ENCODE peak calls at places on chromosome 7, in seven cellular contexts. One of them, this sample, is unnamed.

GRCh38 chr7:85972504-85973141 is 671.1 kb upstream of the GRM3 start:
- DNase-seq in BE2C: peak; percentile 11
- DNase-seq in AG04450: no peak
- DNase-seq in AG10803: no peak
- DNase-seq in transverse colon: no peak
- DNase-seq in kidney epithelial cell: no peak
- DNase-seq in left ventricle myocardium inferior: no peak
- DNase-seq in this sample: no peak

GRCh38 chr7:94908204-94909022 is 1.0 kb downstream of the PPP1R9A start:
- DNase-seq in left ventricle myocardium inferior: peak; percentile 19
- DNase-seq in BE2C: no peak
- DNase-seq in transverse colon: peak; percentile 29
- DNase-seq in AG10803: peak; percentile 4
- DNase-seq in kidney epithelial cell: no peak
- DNase-seq in AG04450: no peak
- DNase-seq in this sample: no peak

GRCh38 chr7:139230484-139230773 is 608 bp upstream of the UBN2 start:
- DNase-seq in AG10803: no peak
- DNase-seq in kidney epithelial cell: no peak
- DNase-seq in BE2C: no peak
- DNase-seq in left ventricle myocardium inferior: no peak
- DNase-seq in transverse colon: no peak
- DNase-seq in AG04450: no peak
- DNase-seq in this sample: no peak

GRCh38 chr7:151745090-151745638 is 131.8 kb downstream of the PRKAG2 start:
- DNase-seq in BE2C: no peak
- DNase-seq in AG04450: no peak
- DNase-seq in AG10803: peak; percentile 54
- DNase-seq in left ventricle myocardium inferior: peak; percentile 73
- DNase-seq in transverse colon: peak; percentile 86
- DNase-seq in kidney epithelial cell: peak; percentile 75
- DNase-seq in this sample: peak; percentile 90

GRCh38 chr7:95441042-95441823 is 6.4 kb upstream of the PON2 start:
- DNase-seq in AG10803: no peak
- DNase-seq in AG04450: no peak
- DNase-seq in kidney epithelial cell: peak; percentile 94
- DNase-seq in transverse colon: no peak
- DNase-seq in left ventricle myocardium inferior: no peak
- DNase-seq in BE2C: no peak
- DNase-seq in this sample: peak; percentile 97

GRCh38 chr7:53350241-53350640 is 314.8 kb downstream of the POM121L12 start:
- DNase-seq in transverse colon: peak; percentile 27
- DNase-seq in AG10803: no peak
- DNase-seq in BE2C: peak; percentile 76
- DNase-seq in left ventricle myocardium inferior: no peak
- DNase-seq in kidney epithelial cell: no peak
- DNase-seq in AG04450: no peak
- DNase-seq in this sample: no peak

GRCh38 chr7:76191783-76192240 is 9.9 kb upstream of the SRRM3 start:
- DNase-seq in transverse colon: no peak
- DNase-seq in BE2C: peak; percentile 72
- DNase-seq in AG10803: peak; percentile 16
- DNase-seq in left ventricle myocardium inferior: no peak
- DNase-seq in kidney epithelial cell: no peak
- DNase-seq in AG04450: no peak
- DNase-seq in this sample: no peak

GRCh38 chr7:84218681-84219080 is 24.1 kb upstream of the SEMA3A start:
- DNase-seq in AG04450: no peak
- DNase-seq in AG10803: peak; percentile 25
- DNase-seq in transverse colon: no peak
- DNase-seq in kidney epithelial cell: no peak
- DNase-seq in left ventricle myocardium inferior: no peak
- DNase-seq in BE2C: no peak
- DNase-seq in this sample: no peak

GRCh38 chr7:30831227-30831626 is 60.0 kb downstream of the MINDY4 start:
- DNase-seq in kidney epithelial cell: no peak
- DNase-seq in left ventricle myocardium inferior: no peak
- DNase-seq in transverse colon: no peak
- DNase-seq in AG04450: no peak
- DNase-seq in BE2C: no peak
- DNase-seq in AG10803: no peak
- DNase-seq in this sample: no peak

GRCh38 chr7:75870557-75870956 is 8.3 kb upstream of the RHBDD2 start:
- DNase-seq in AG10803: no peak
- DNase-seq in BE2C: no peak
- DNase-seq in AG04450: no peak
- DNase-seq in transverse colon: no peak
- DNase-seq in kidney epithelial cell: no peak
- DNase-seq in left ventricle myocardium inferior: no peak
- DNase-seq in this sample: no peak

GRCh38 chr7:128119036-128119435 is 87.8 kb upstream of the LRRC4 start:
- DNase-seq in BE2C: no peak
- DNase-seq in AG04450: no peak
- DNase-seq in left ventricle myocardium inferior: no peak
- DNase-seq in kidney epithelial cell: no peak
- DNase-seq in AG10803: no peak
- DNase-seq in transverse colon: no peak
- DNase-seq in this sample: no peak

GRCh38 chr7:150322833-150323681 is at the start of the genes ACTR3C and LRRC61:
- DNase-seq in left ventricle myocardium inferior: peak; percentile 46
- DNase-seq in BE2C: peak; percentile 82
- DNase-seq in kidney epithelial cell: no peak
- DNase-seq in AG04450: no peak
- DNase-seq in AG10803: no peak
- DNase-seq in transverse colon: peak; percentile 77
- DNase-seq in this sample: no peak

GRCh38 chr7:73812996-73813395 is 17.8 kb upstream of the CLDN4 start:
- DNase-seq in AG10803: no peak
- DNase-seq in kidney epithelial cell: no peak
- DNase-seq in BE2C: no peak
- DNase-seq in AG04450: no peak
- DNase-seq in transverse colon: no peak
- DNase-seq in left ventricle myocardium inferior: no peak
- DNase-seq in this sample: no peak

GRCh38 chr7:93228302-93228701 is 2.0 kb upstream of the HEPACAM2 start:
- DNase-seq in AG10803: peak; percentile 66
- DNase-seq in kidney epithelial cell: no peak
- DNase-seq in BE2C: peak; percentile 12
- DNase-seq in transverse colon: no peak
- DNase-seq in left ventricle myocardium inferior: no peak
- DNase-seq in AG04450: peak; percentile 23
- DNase-seq in this sample: no peak

GRCh38 chr7:134071355-134072331 is 55.5 kb upstream of the LRGUK start:
- DNase-seq in transverse colon: no peak
- DNase-seq in left ventricle myocardium inferior: no peak
- DNase-seq in AG04450: no peak
- DNase-seq in AG10803: no peak
- DNase-seq in kidney epithelial cell: no peak
- DNase-seq in BE2C: no peak
- DNase-seq in this sample: no peak

GRCh38 chr7:39949980-39950472 is at the start of gene CDK13:
- DNase-seq in AG04450: no peak
- DNase-seq in left ventricle myocardium inferior: peak; percentile 76
- DNase-seq in transverse colon: peak; percentile 83
- DNase-seq in BE2C: peak; percentile 85
- DNase-seq in AG10803: peak; percentile 74
- DNase-seq in kidney epithelial cell: peak; percentile 39
- DNase-seq in this sample: no peak

GRCh38 chr7:24756989-24757798 is at the start of gene GSDME:
- DNase-seq in transverse colon: peak; percentile 38
- DNase-seq in AG04450: peak; percentile 26
- DNase-seq in BE2C: peak; percentile 54
- DNase-seq in AG10803: peak; percentile 74
- DNase-seq in kidney epithelial cell: no peak
- DNase-seq in left ventricle myocardium inferior: peak; percentile 68
- DNase-seq in this sample: no peak

GRCh38 chr7:26705567-26705966 is 158.8 kb downstream of the SKAP2 start:
- DNase-seq in transverse colon: no peak
- DNase-seq in left ventricle myocardium inferior: no peak
- DNase-seq in AG04450: peak; percentile 88
- DNase-seq in BE2C: no peak
- DNase-seq in AG10803: peak; percentile 96
- DNase-seq in kidney epithelial cell: peak; percentile 56
- DNase-seq in this sample: peak; percentile 61

GRCh38 chr7:2701832-2702593 is 14.0 kb downstream of the AMZ1 start:
- DNase-seq in BE2C: no peak
- DNase-seq in left ventricle myocardium inferior: peak; percentile 39
- DNase-seq in transverse colon: no peak
- DNase-seq in kidney epithelial cell: no peak
- DNase-seq in AG04450: no peak
- DNase-seq in AG10803: peak; percentile 74
- DNase-seq in this sample: no peak

GRCh38 chr7:117005449-117005848 is 52.1 kb downstream of the ST7 start:
- DNase-seq in AG04450: no peak
- DNase-seq in kidney epithelial cell: no peak
- DNase-seq in BE2C: no peak
- DNase-seq in left ventricle myocardium inferior: no peak
- DNase-seq in AG10803: peak; percentile 43
- DNase-seq in transverse colon: no peak
- DNase-seq in this sample: no peak

GRCh38 chr7:134364619-134365037 is 47.9 kb upstream of the SLC35B4 start:
- DNase-seq in AG04450: no peak
- DNase-seq in left ventricle myocardium inferior: no peak
- DNase-seq in AG10803: peak; percentile 65
- DNase-seq in transverse colon: no peak
- DNase-seq in BE2C: no peak
- DNase-seq in kidney epithelial cell: peak; percentile 41
- DNase-seq in this sample: peak; percentile 78

GRCh38 chr7:142131439-142131838 is 19.9 kb downstream of the MGAM2 start:
- DNase-seq in transverse colon: no peak
- DNase-seq in left ventricle myocardium inferior: no peak
- DNase-seq in AG04450: no peak
- DNase-seq in kidney epithelial cell: no peak
- DNase-seq in AG10803: no peak
- DNase-seq in BE2C: no peak
- DNase-seq in this sample: no peak

GRCh38 chr7:22822486-22823141 is at the start of gene TOMM7:
- DNase-seq in AG04450: peak; percentile 94
- DNase-seq in kidney epithelial cell: peak; percentile 88
- DNase-seq in BE2C: peak; percentile 93
- DNase-seq in AG10803: peak; percentile 98
- DNase-seq in left ventricle myocardium inferior: peak; percentile 90
- DNase-seq in transverse colon: peak; percentile 92
- DNase-seq in this sample: peak; percentile 63
- TF ChIP-seq CTCF in AG04450: no peak
- TF ChIP-seq CTCF in kidney epithelial cell: no peak
- TF ChIP-seq CTCF in BE2C: peak; percentile 29
- TF ChIP-seq CTCF in AG10803: peak; percentile 17
- TF ChIP-seq CTCF in left ventricle myocardium inferior: peak; percentile 60
- TF ChIP-seq CTCF in transverse colon: peak; percentile 59
- TF ChIP-seq CTCF in this sample: peak; percentile 20

DNA sequence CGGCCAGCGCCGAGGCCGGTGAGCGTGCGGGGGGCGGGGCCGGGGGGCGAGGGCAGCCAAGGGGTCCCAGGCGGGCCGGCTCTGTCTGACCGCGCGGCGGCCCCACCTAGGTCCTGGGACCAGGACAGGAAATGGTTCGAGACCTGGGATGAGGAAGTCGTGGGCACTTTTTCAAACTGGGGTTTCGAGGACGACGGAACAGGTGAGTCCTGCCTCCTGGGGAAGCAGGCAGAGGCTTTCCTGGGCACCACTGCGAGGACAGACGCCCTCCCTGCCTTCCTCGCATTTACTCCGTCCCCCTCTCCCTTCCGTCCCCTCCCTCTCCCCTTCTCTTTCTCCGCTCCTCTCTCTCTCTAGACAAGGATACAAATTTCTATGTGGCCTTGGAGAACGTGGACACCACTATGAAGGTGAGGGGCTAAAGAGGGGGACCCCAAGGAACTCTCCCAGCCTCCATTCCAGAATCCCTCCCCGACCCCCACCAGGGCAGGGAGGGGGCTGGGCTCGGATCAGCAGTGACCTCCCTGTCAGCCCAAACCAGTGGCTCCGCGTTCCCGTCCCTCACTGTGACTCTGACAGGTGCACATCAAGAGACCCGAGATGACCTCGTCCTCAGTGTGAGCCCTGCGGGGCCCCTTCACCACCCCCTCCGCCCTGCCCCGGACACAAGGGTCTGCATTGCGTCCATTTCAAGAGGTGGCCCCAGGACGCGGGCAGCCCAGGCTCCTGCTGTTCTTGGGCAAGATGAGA is 2.6 kb upstream of the MUC12 start:
- DNase-seq in kidney epithelial cell: no peak
- DNase-seq in BE2C: no peak
- DNase-seq in AG04450: no peak
- DNase-seq in left ventricle myocardium inferior: no peak
- DNase-seq in transverse colon: peak; percentile 61
- DNase-seq in AG10803: no peak
- DNase-seq in this sample: no peak
- H3K4me3 ChIP-seq in kidney epithelial cell: no peak overlapping the region
- H3K4me3 ChIP-seq in BE2C: no peak overlapping the region
- H3K4me3 ChIP-seq in AG04450: no peak overlapping the region
- H3K4me3 ChIP-seq in left ventricle myocardium inferior: peak overlapping the region; percentile 50
- H3K4me3 ChIP-seq in transverse colon: peak overlapping the region; percentile 35
- H3K4me3 ChIP-seq in AG10803: no peak overlapping the region
- H3K4me3 ChIP-seq in this sample: peak overlapping the region; percentile 59

GRCh38 chr7:1223196-1224092 is 9.2 kb upstream of the UNCX start:
- DNase-seq in AG10803: no peak
- DNase-seq in AG04450: no peak
- DNase-seq in transverse colon: no peak
- DNase-seq in kidney epithelial cell: no peak
- DNase-seq in BE2C: no peak
- DNase-seq in left ventricle myocardium inferior: no peak
- DNase-seq in this sample: no peak
- TF ChIP-seq CTCF in AG10803: peak; percentile 7
- TF ChIP-seq CTCF in AG04450: no peak
- TF ChIP-seq CTCF in transverse colon: no peak
- TF ChIP-seq CTCF in kidney epithelial cell: peak; percentile 5
- TF ChIP-seq CTCF in BE2C: no peak
- TF ChIP-seq CTCF in left ventricle myocardium inferior: no peak
- TF ChIP-seq CTCF in this sample: peak; percentile 14

DNA sequence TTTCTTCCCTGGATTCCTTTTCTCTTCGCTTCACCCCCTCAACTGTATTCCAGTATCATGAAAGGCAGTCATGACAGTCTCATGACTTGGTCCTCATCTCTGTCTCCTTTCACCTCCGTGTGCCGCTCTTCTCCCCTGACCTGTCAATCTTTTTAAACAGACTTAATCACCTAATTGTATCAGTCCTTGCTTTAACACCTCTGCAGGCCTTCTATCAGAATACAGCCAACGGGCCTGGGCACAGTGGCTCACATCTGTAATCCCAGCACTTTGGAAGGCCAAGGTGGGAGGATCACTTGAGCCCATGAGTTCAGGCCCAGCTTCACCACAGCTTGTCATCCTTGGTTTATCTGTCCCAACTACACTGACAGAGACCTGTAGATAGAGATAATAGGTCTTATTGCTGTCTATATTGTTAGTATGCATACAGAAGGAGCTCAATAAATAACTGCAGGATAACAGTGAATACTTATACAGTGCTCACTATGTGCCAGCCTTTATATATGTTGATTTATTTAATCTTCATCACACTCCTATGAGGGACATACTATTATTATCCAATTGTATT is 1.2 kb downstream of the CNPY4 start:
- DNase-seq in left ventricle myocardium inferior: no peak
- DNase-seq in BE2C: no peak
- DNase-seq in kidney epithelial cell: no peak
- DNase-seq in AG10803: no peak
- DNase-seq in transverse colon: no peak
- DNase-seq in AG04450: no peak
- DNase-seq in this sample: no peak
- H3K4me3 ChIP-seq in left ventricle myocardium inferior: peak overlapping the region; percentile 97
- H3K4me3 ChIP-seq in BE2C: peak overlapping the region; percentile 99
- H3K4me3 ChIP-seq in kidney epithelial cell: peak overlapping the region; percentile 63
- H3K4me3 ChIP-seq in AG10803: peak overlapping the region; percentile 96
- H3K4me3 ChIP-seq in transverse colon: no peak overlapping the region
- H3K4me3 ChIP-seq in AG04450: peak overlapping the region; percentile 98
- H3K4me3 ChIP-seq in this sample: peak overlapping the region; percentile 100

This sample was measured in epithelial cell of proximal tubule.